ENCODE peak calls at places on chromosomes 12 and 14, in five cellular contexts. R, H, E, W and A are unnamed samples.

GRCh38 chr14:51507556-51508511 is 143.9 kb upstream of the FRMD6 start:
- DNase-seq in R (peak; percentile 96), H (peak; percentile 64), W (peak; percentile 84), E (peak; percentile 92), A (peak; percentile 60)

GRCh38 chr12:100717733-100718067 is 76.9 kb upstream of the ANO4 start:
- DNase-seq in H (peak; percentile 19), R (no peak), W (peak; percentile 18), E (no peak), A (no peak)

GRCh38 chr12:29283969-29284368 is 97.0 kb downstream of the ERGIC2 start:
- DNase-seq in H (peak; percentile 65), W (no peak), R (no peak), E (no peak), A (no peak)

GRCh38 chr12:123928274-123928865 is 44.3 kb downstream of the CCDC92 start:
- DNase-seq in E (no peak), H (no peak), W (no peak), R (no peak), A (no peak)

GRCh38 chr14:55782166-55782565 is 202.2 kb downstream of the KTN1 start:
- DNase-seq in R (no peak), H (peak; percentile 61), E (no peak), W (peak; percentile 7), A (no peak)

GRCh38 chr12:47715393-47715876 is 9.6 kb upstream of the RPAP3 start:
- DNase-seq in R (peak; percentile 78), H (peak; percentile 82), E (peak; percentile 86), W (peak; percentile 84), A (peak; percentile 67)

GRCh38 chr12:111201036-111201435 is 167.9 kb downstream of the PHETA1 start:
- DNase-seq in H (no peak), W (no peak), E (no peak), R (peak; percentile 85), A (no peak)

GRCh38 chr12:23093488-23093887 is 468.5 kb downstream of the ETNK1 start:
- DNase-seq in W (no peak), H (peak; percentile 68), R (no peak), E (no peak), A (no peak)

GRCh38 chr12:95959107-95959506 is 16.0 kb downstream of the AMDHD1 start:
- DNase-seq in R (peak; percentile 60), W (peak; percentile 19), H (peak; percentile 28), E (no peak), A (peak; percentile 28)

GRCh38 chr12:109878749-109879148 is 1.6 kb downstream of the GLTP start:
- DNase-seq in R (no peak), E (no peak), W (no peak), H (no peak), A (no peak)

GRCh38 chr12:47033081-47033480 is 46.3 kb upstream of the PCED1B start:
- DNase-seq in R (no peak), E (peak; percentile 51), H (peak; percentile 57), W (peak; percentile 33), A (no peak)

GRCh38 chr12:122687091-122687490 is 16.1 kb downstream of the HCAR2 start:
- DNase-seq in E (no peak), R (no peak), H (no peak), W (no peak), A (no peak)

GRCh38 chr12:80769553-80770140 is 52.9 kb downstream of the MYF5 start:
- DNase-seq in H (no peak), W (no peak), R (no peak), E (no peak), A (no peak)

GRCh38 chr14:60235440-60235839 is 13.6 kb upstream of the PPM1A start:
- DNase-seq in R (no peak), H (no peak), W (no peak), E (no peak), A (no peak)

GRCh38 chr14:57979376-57980048 is 113.6 kb upstream of the SLC35F4 start:
- DNase-seq in W (no peak), E (no peak), H (no peak), R (no peak), A (no peak)

GRCh38 chr12:43937947-43938346 is 102.1 kb downstream of the TMEM117 start:
- DNase-seq in R (no peak), E (no peak), W (peak; percentile 27), H (peak; percentile 27), A (no peak)

GRCh38 chr14:93734086-93734822 is 54.0 kb downstream of the PRIMA1 start:
- DNase-seq in W (no peak), E (no peak), R (no peak), H (no peak), A (no peak)

GRCh38 chr12:132356686-132357622 is 27.6 kb upstream of the GALNT9 start:
- DNase-seq in R (peak; percentile 96), H (peak; percentile 72), E (peak; percentile 53), W (peak; percentile 69), A (peak; percentile 93)

GRCh38 chr12:2431810-2432209 is 363.0 kb upstream of the FKBP4 start:
- DNase-seq in R (no peak), W (peak; percentile 59), H (no peak), E (peak; percentile 28), A (peak; percentile 79)

GRCh38 chr12:28248555-28249127 is 58.4 kb downstream of the CCDC91 start:
- DNase-seq in E (no peak), R (no peak), H (no peak), W (no peak), A (no peak)

GRCh38 chr14:35934499-35934898 is 108.4 kb downstream of the BRMS1L start:
- DNase-seq in H (no peak), R (no peak), E (no peak), W (no peak), A (no peak)

GRCh38 chr12:96255077-96255476 is 60.9 kb downstream of the ELK3 start:
- DNase-seq in H (peak; percentile 91), W (peak; percentile 87), E (peak; percentile 52), R (no peak), A (peak; percentile 83)